ENCODE peak calls at places on chromosomes 12 and 14, in six cellular contexts. K, Q, M, D, G and A are unnamed samples.

GRCh38 chr14:28382460-28383220 is 383.9 kb upstream of the FOXG1 start:
- DNase-seq in K (no peak), Q (peak), M (no peak), D (no peak), G (no peak), A (no peak)

GRCh38 chr14:28515571-28515970 is 251.0 kb upstream of the FOXG1 start:
- DNase-seq in K (no peak), Q (no peak), M (no peak), D (no peak), G (no peak), A (no peak)

GRCh38 chr12:76790564-76791552 is 26.9 kb downstream of the ZDHHC17 start:
- DNase-seq in K (no peak), Q (peak), M (peak), D (no peak), G (no peak), A (no peak)

GRCh38 chr14:23492618-23493272 is 23.2 kb downstream of the NGDN start:
- DNase-seq in K (no peak), Q (no peak), M (no peak), D (no peak), G (no peak), A (no peak)

GRCh38 chr14:69518341-69519101 is 34.0 kb downstream of the PLEKHD1 start:
- DNase-seq in K (no peak), Q (no peak), M (no peak), D (no peak), G (no peak), A (no peak)

GRCh38 chr12:42968426-42968825 is 378.9 kb upstream of the PRICKLE1 start:
- DNase-seq in K (no peak), Q (no peak), M (no peak), D (no peak), G (no peak), A (no peak)

GRCh38 chr14:100321473-100322137 is 1.5 kb upstream of the SLC25A47 start:
- DNase-seq in K (no peak), Q (no peak), M (no peak), D (no peak), G (peak), A (no peak)

GRCh38 chr14:54362759-54363437 is 33.9 kb upstream of the CDKN3 start:
- DNase-seq in K (no peak), Q (no peak), M (no peak), D (no peak), G (no peak), A (no peak)

GRCh38 chr14:86654558-86655184 is 1124.7 kb downstream of the FLRT2 start:
- DNase-seq in K (peak), Q (peak), M (no peak), D (no peak), G (peak), A (no peak)

GRCh38 chr12:18387706-18388105 is 126.4 kb downstream of the PIK3C2G start:
- DNase-seq in K (no peak), Q (no peak), M (no peak), D (no peak), G (no peak), A (no peak)

GRCh38 chr12:108401964-108402363 is 62.9 kb upstream of the CMKLR1 start:
- DNase-seq in K (no peak), Q (no peak), M (no peak), D (no peak), G (no peak), A (no peak)

GRCh38 chr12:51246254-51246853 is 7.7 kb downstream of the DAZAP2 start:
- DNase-seq in K (no peak), Q (no peak), M (peak), D (no peak), G (peak), A (no peak)
- H3K4me3 ChIP-seq in K (no peak), Q (no peak), M (peak), D (no peak), G (no peak), A (no peak)

GRCh38 chr12:122984612-122985358 is 4.3 kb downstream of the ARL6IP4 start:
- DNase-seq in K (no peak), Q (no peak), M (no peak), D (no peak), G (peak), A (peak)
- H3K27ac ChIP-seq in K (peak), Q (peak), M (peak), D (peak), G (peak), A (peak)

GRCh38 chr14:103023881-103024473 is 33.4 kb downstream of the CDC42BPB start:
- DNase-seq in K (no peak), Q (no peak), M (no peak), D (no peak), G (no peak), A (no peak)
- H3K4me3 ChIP-seq in K (no peak), Q (no peak), M (no peak), D (no peak), G (no peak), A (no peak)

GRCh38 chr14:72892879-72893635 is 844 bp downstream of the DPF3 start:
- DNase-seq in K (no peak), Q (peak), M (no peak), D (no peak), G (peak), A (peak)
- H3K27ac ChIP-seq in K (no peak), Q (no peak), M (peak), D (no peak), G (no peak), A (peak)

GRCh38 chr12:41103614-41104013 is 84.5 kb upstream of the PDZRN4 start:
- DNase-seq in K (no peak), Q (no peak), M (no peak), D (no peak), G (no peak), A (no peak)
- H3K4me3 ChIP-seq in K (no peak), Q (no peak), M (no peak), D (no peak), G (no peak), A (no peak)

GRCh38 chr14:96903444-96904023 is 106.4 kb downstream of the VRK1 start:
- DNase-seq in K (no peak), Q (no peak), M (no peak), D (no peak), G (no peak), A (no peak)
- H3K27ac ChIP-seq in K (no peak), Q (no peak), M (no peak), D (no peak), G (no peak), A (no peak)

DNA sequence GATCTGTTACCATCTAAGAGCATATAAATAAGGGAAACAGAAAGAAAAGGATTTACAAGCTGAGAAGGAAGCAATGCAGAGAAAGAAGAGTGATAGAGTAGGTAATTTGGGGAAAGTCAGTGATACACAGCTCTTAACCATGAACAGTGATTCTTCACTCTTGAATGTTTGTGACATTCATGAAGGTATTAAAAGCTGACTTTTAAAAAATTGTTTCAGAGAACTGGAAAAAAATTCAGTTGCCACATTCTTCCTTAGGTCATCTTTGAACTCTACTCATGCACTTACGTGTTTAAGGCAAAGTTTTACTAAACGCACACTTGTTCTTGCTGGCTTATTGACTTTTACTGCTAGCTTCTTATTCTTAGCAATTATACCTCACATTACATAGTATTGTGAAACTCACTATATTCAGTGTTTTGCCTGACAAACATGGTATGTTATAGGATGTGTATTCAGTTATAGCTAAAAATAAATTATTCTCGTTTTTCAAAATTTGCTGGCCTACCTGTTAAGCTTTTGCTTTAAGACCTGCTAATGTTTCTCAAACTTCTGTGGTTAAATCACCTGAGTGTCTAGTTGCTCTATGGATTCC is 10.9 kb downstream of the HIF1A start:
- DNase-seq in K (no peak), Q (no peak), M (no peak), D (no peak), G (no peak), A (no peak)
- H3K4me3 ChIP-seq in K (no peak), Q (no peak), M (no peak), D (no peak), G (no peak), A (no peak)

DNA sequence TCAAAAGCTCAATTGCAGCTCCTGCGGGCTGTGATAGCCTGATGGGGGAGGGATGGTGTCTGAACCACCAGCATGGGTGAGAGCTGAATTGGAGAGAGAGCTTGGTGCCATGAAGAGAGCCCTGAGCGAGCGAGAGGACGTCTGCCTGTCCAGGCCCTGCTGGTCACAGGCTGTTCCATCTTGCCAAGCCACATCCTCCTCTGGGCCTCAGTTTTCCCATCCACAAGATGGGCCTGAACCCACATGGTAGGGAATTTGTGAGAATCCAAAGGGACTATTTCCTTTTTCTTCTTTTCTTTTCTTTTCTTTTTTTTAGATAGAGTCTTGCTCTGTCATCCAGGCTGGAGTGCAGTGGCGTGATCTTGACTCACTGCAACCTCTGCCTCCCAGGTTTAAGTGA is 276.4 kb downstream of the VRK1 start:
- DNase-seq in K (no peak), Q (no peak), M (no peak), D (no peak), G (no peak), A (no peak)
- H3K27ac ChIP-seq in K (no peak), Q (no peak), M (no peak), D (no peak), G (no peak), A (no peak)

GRCh38 chr14:105446971-105447370 is 27.3 kb downstream of the MTA1 start:
- DNase-seq in K (no peak), Q (no peak), M (no peak), D (no peak), G (no peak), A (no peak)

GRCh38 chr14:105445290-105445689 is 25.7 kb downstream of the MTA1 start:
- DNase-seq in K (no peak), Q (no peak), M (no peak), D (no peak), G (no peak), A (no peak)

GRCh38 chr14:105442834-105443233 is 23.2 kb downstream of the MTA1 start:
- DNase-seq in K (no peak), Q (no peak), M (no peak), D (no peak), G (no peak), A (no peak)

GRCh38 chr14:105445901-105446845 is 26.5 kb downstream of the MTA1 start:
- DNase-seq in K (no peak), Q (no peak), M (no peak), D (no peak), G (no peak), A (no peak)

GRCh38 chr14:105444859-105445258 is 25.2 kb downstream of the MTA1 start:
- DNase-seq in K (no peak), Q (no peak), M (no peak), D (no peak), G (no peak), A (no peak)
- H3K4me3 ChIP-seq in K (no peak), Q (no peak), M (no peak), D (no peak), G (no peak), A (no peak)